ENCODE peak calls at places on chromosomes 3 and 15, in seven cellular contexts. One of them, this sample, is unnamed.

GRCh38 chr3:23810342-23811116 is 4.8 kb downstream of the UBE2E1 start:
- DNase-seq in GM12878: no peak
- DNase-seq in DND-41: no peak
- DNase-seq in fibroblast of lung: peak
- DNase-seq in Karpas-422: peak
- DNase-seq in GM23338: peak
- DNase-seq in SK-N-SH: peak
- DNase-seq in this sample: peak

GRCh38 chr3:14142567-14143270 is 17.9 kb downstream of the TMEM43 start:
- DNase-seq in GM12878: no peak
- DNase-seq in DND-41: no peak
- DNase-seq in fibroblast of lung: no peak
- DNase-seq in Karpas-422: no peak
- DNase-seq in GM23338: no peak
- DNase-seq in SK-N-SH: no peak
- DNase-seq in this sample: no peak

GRCh38 chr3:146163584-146163983 is 2.6 kb upstream of the PLOD2 start:
- DNase-seq in GM12878: no peak
- DNase-seq in DND-41: no peak
- DNase-seq in fibroblast of lung: peak
- DNase-seq in Karpas-422: no peak
- DNase-seq in GM23338: no peak
- DNase-seq in SK-N-SH: no peak
- DNase-seq in this sample: peak

GRCh38 chr3:56923546-56924224 is 121.9 kb upstream of the ARHGEF3 start:
- DNase-seq in GM12878: no peak
- DNase-seq in DND-41: peak
- DNase-seq in fibroblast of lung: peak
- DNase-seq in Karpas-422: no peak
- DNase-seq in GM23338: peak
- DNase-seq in SK-N-SH: no peak
- DNase-seq in this sample: no peak

GRCh38 chr3:175526191-175526590 is 667.1 kb downstream of the NAALADL2 start:
- DNase-seq in GM12878: no peak
- DNase-seq in DND-41: no peak
- DNase-seq in fibroblast of lung: peak
- DNase-seq in Karpas-422: no peak
- DNase-seq in GM23338: no peak
- DNase-seq in SK-N-SH: no peak
- DNase-seq in this sample: no peak

GRCh38 chr15:75202251-75203016 is 752 bp downstream of the C15orf39 start:
- DNase-seq in GM12878: no peak
- DNase-seq in DND-41: peak
- DNase-seq in fibroblast of lung: peak
- DNase-seq in Karpas-422: peak
- DNase-seq in GM23338: peak
- DNase-seq in SK-N-SH: peak
- DNase-seq in this sample: peak

GRCh38 chr3:133750201-133750748 is 4.1 kb downstream of the TF start:
- DNase-seq in GM12878: no peak
- DNase-seq in DND-41: no peak
- DNase-seq in fibroblast of lung: no peak
- DNase-seq in Karpas-422: no peak
- DNase-seq in GM23338: no peak
- DNase-seq in SK-N-SH: no peak
- DNase-seq in this sample: no peak

GRCh38 chr3:193814166-193814565 is 221.2 kb downstream of the OPA1 start:
- DNase-seq in GM12878: no peak
- DNase-seq in DND-41: no peak
- DNase-seq in fibroblast of lung: no peak
- DNase-seq in Karpas-422: no peak
- DNase-seq in GM23338: no peak
- DNase-seq in SK-N-SH: no peak
- DNase-seq in this sample: no peak

GRCh38 chr3:158460929-158461328 is 110.1 kb upstream of the MLF1 start:
- DNase-seq in GM12878: no peak
- DNase-seq in DND-41: no peak
- DNase-seq in fibroblast of lung: peak
- DNase-seq in Karpas-422: no peak
- DNase-seq in GM23338: no peak
- DNase-seq in SK-N-SH: no peak
- DNase-seq in this sample: no peak

GRCh38 chr15:70524470-70524869 is 238.9 kb downstream of the UACA start:
- DNase-seq in GM12878: no peak
- DNase-seq in DND-41: no peak
- DNase-seq in fibroblast of lung: no peak
- DNase-seq in Karpas-422: no peak
- DNase-seq in GM23338: no peak
- DNase-seq in SK-N-SH: no peak
- DNase-seq in this sample: no peak

GRCh38 chr3:120566243-120566980 is 29.7 kb upstream of the NDUFB4 start:
- DNase-seq in GM12878: no peak
- DNase-seq in DND-41: no peak
- DNase-seq in fibroblast of lung: no peak
- DNase-seq in Karpas-422: no peak
- DNase-seq in GM23338: no peak
- DNase-seq in SK-N-SH: no peak
- DNase-seq in this sample: no peak

GRCh38 chr3:23750573-23751484 is 54.9 kb upstream of the UBE2E1 start:
- DNase-seq in GM12878: no peak
- DNase-seq in DND-41: no peak
- DNase-seq in fibroblast of lung: no peak
- DNase-seq in Karpas-422: no peak
- DNase-seq in GM23338: no peak
- DNase-seq in SK-N-SH: no peak
- DNase-seq in this sample: no peak

GRCh38 chr3:72214065-72215048 is 429.4 kb upstream of the PROK2 start:
- DNase-seq in GM12878: no peak
- DNase-seq in DND-41: no peak
- DNase-seq in fibroblast of lung: peak
- DNase-seq in Karpas-422: no peak
- DNase-seq in GM23338: no peak
- DNase-seq in SK-N-SH: no peak
- DNase-seq in this sample: no peak

GRCh38 chr15:53171571-53171970 is 381.4 kb upstream of the ONECUT1 start:
- DNase-seq in GM12878: no peak
- DNase-seq in DND-41: no peak
- DNase-seq in fibroblast of lung: no peak
- DNase-seq in Karpas-422: no peak
- DNase-seq in GM23338: no peak
- DNase-seq in SK-N-SH: no peak
- DNase-seq in this sample: no peak

GRCh38 chr15:60444289-60444912 is 34.5 kb downstream of the ICE2 start:
- DNase-seq in GM12878: no peak
- DNase-seq in DND-41: no peak
- DNase-seq in fibroblast of lung: peak
- DNase-seq in Karpas-422: no peak
- DNase-seq in GM23338: no peak
- DNase-seq in SK-N-SH: peak
- DNase-seq in this sample: no peak

GRCh38 chr15:98724017-98724416 is 75.7 kb downstream of the IGF1R start:
- DNase-seq in GM12878: no peak
- DNase-seq in DND-41: no peak
- DNase-seq in fibroblast of lung: no peak
- DNase-seq in Karpas-422: no peak
- DNase-seq in GM23338: no peak
- DNase-seq in SK-N-SH: no peak
- DNase-seq in this sample: no peak

GRCh38 chr15:60917469-60918130 is 311.5 kb downstream of the RORA start:
- DNase-seq in GM12878: no peak
- DNase-seq in DND-41: no peak
- DNase-seq in fibroblast of lung: no peak
- DNase-seq in Karpas-422: no peak
- DNase-seq in GM23338: no peak
- DNase-seq in SK-N-SH: no peak
- DNase-seq in this sample: no peak

DNA sequence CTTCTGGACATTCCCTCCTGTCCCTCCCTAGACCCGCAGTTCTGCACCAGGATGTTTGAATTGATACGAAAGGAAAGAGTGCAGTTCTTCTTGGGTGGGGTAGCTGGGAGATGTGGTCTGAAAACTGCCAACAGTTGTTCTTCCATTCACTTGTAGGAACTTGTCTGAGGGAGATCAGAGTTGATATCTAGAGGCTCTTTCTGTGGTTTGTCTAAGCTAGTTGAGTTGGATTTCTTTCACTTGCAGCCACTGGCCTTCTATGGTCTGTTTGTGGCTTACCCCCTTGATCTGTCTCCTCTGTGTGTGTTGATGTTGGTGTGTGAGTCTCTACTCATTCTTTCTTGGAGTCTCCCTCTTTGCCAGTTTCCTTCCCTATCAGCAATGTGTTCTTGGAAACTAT is 42.5 kb upstream of the PIK3CB start:
- DNase-seq in GM12878: no peak
- DNase-seq in DND-41: no peak
- DNase-seq in fibroblast of lung: no peak
- DNase-seq in Karpas-422: no peak
- DNase-seq in GM23338: no peak
- DNase-seq in SK-N-SH: no peak
- DNase-seq in this sample: no peak
- H2AFZ ChIP-seq in GM12878: no peak
- H2AFZ ChIP-seq in DND-41: peak
- H2AFZ ChIP-seq in fibroblast of lung: no peak
- H2AFZ ChIP-seq in Karpas-422: no peak
- H2AFZ ChIP-seq in GM23338: no peak
- H2AFZ ChIP-seq in SK-N-SH: no peak
- H2AFZ ChIP-seq in this sample: no peak

DNA sequence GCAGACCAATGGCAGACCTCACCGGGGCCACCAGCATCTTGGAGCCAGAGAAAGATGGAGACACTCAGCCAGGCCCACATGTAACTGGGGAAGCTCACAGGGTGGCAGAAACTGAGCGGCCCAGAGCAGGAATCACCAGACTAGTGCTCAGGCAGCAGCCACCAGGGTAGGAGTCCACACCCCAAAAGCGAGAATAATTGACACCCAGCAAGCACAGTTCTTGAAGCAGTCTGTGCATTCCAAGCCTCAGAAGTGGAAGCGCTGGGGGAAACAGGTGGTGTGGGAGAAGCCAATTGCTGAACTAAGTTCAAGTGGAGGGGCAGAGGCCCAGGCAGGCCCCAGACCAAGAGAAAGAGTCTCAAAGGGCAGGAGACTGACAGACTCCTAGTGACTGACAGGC is 8.0 kb downstream of the NT5DC2 start:
- DNase-seq in GM12878: no peak
- DNase-seq in DND-41: no peak
- DNase-seq in fibroblast of lung: no peak
- DNase-seq in Karpas-422: no peak
- DNase-seq in GM23338: no peak
- DNase-seq in SK-N-SH: no peak
- DNase-seq in this sample: peak
- H2AFZ ChIP-seq in GM12878: no peak
- H2AFZ ChIP-seq in DND-41: no peak
- H2AFZ ChIP-seq in fibroblast of lung: no peak
- H2AFZ ChIP-seq in Karpas-422: no peak
- H2AFZ ChIP-seq in GM23338: no peak
- H2AFZ ChIP-seq in SK-N-SH: no peak
- H2AFZ ChIP-seq in this sample: no peak

GRCh38 chr3:45606991-45607712 is 12.6 kb downstream of the LIMD1 start:
- DNase-seq in GM12878: no peak
- DNase-seq in DND-41: no peak
- DNase-seq in fibroblast of lung: peak
- DNase-seq in Karpas-422: no peak
- DNase-seq in GM23338: no peak
- DNase-seq in SK-N-SH: no peak
- DNase-seq in this sample: no peak
- H2AFZ ChIP-seq in GM12878: no peak
- H2AFZ ChIP-seq in DND-41: no peak
- H2AFZ ChIP-seq in fibroblast of lung: no peak
- H2AFZ ChIP-seq in Karpas-422: no peak
- H2AFZ ChIP-seq in GM23338: no peak
- H2AFZ ChIP-seq in SK-N-SH: no peak
- H2AFZ ChIP-seq in this sample: no peak

DNA sequence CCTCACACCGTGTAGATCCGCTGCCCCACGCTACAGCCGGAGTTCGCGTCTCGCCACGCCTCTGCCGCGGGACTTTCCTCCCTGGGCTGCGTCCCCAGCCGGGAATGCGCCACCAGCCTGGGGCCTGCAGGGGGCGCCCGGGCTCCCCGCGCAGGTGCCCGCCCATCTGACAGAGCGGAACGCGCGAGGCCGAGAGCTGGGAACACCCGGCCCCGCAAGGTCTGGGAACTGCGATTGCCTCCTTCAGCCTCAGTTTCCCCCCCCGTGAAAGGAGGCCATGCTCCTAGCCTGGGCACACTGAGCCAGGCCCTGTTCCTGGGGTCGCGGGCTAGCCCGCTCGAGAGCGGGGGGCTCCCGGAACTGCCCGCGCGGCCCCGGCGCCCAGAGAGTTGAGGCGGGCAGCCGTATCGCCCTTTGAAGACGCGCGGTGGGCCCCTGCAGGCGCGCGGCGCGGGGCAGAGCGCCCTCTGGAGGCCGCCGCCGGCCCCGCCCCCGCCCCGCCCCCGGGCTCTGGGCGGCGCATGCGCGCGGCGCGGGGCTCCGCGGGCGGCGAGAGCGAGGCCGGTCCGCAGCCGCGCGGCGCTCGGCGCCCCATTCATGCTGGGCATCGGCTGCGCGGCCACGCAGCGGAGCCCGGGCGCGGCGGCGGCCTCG is at the start of gene PLXNA1:
- DNase-seq in GM12878: peak
- DNase-seq in DND-41: peak
- DNase-seq in fibroblast of lung: peak
- DNase-seq in Karpas-422: peak
- DNase-seq in GM23338: peak
- DNase-seq in SK-N-SH: peak
- DNase-seq in this sample: peak
- H2AFZ ChIP-seq in GM12878: peak
- H2AFZ ChIP-seq in DND-41: peak
- H2AFZ ChIP-seq in fibroblast of lung: peak
- H2AFZ ChIP-seq in Karpas-422: no peak
- H2AFZ ChIP-seq in GM23338: peak
- H2AFZ ChIP-seq in SK-N-SH: peak
- H2AFZ ChIP-seq in this sample: peak

DNA sequence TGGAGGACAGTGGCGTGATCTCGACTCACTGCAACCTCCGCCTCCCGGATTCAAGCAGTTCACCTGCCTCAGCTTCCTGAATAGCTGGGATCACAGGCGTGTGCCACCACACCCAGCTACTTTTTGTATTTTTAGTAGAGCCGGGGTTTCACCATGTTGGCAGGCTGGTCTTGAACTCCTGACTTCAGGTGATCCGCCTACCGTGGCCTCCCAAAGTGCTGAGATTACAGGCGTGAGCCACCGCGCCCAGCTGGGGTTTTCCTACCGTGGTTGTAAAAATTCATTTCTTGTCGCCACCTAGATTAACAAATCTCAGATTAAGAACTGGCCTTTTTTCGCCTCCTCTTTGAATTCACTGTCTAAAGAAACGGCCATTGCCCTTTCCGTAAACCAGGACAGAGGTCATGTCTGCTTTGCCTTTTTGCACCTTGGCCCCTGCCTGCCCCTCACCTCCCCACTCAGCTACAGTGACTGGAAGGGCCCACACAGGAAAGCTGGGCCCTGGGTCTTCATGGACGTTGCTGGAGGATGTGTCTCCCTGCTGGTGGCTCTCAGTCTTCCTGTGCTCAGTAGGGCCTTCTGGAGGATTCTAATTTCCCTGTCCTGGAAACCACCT is 17.2 kb downstream of the ZNF710 start:
- DNase-seq in GM12878: no peak
- DNase-seq in DND-41: no peak
- DNase-seq in fibroblast of lung: no peak
- DNase-seq in Karpas-422: no peak
- DNase-seq in GM23338: no peak
- DNase-seq in SK-N-SH: no peak
- DNase-seq in this sample: no peak
- H2AFZ ChIP-seq in GM12878: no peak
- H2AFZ ChIP-seq in DND-41: no peak
- H2AFZ ChIP-seq in fibroblast of lung: no peak
- H2AFZ ChIP-seq in Karpas-422: no peak
- H2AFZ ChIP-seq in GM23338: no peak
- H2AFZ ChIP-seq in SK-N-SH: no peak
- H2AFZ ChIP-seq in this sample: no peak